ENCODE peak calls at places on chromosome 19, in six cellular contexts. B, F, H, W, D and P are unnamed samples.

GRCh38 chr19:51824603-51825002 is 29.6 kb downstream of the FPR3 start:
- DNase-seq in B (no peak), H (no peak), W (no peak), F (no peak), D (no peak), P (no peak)

GRCh38 chr19:33514885-33515485 is 6.6 kb downstream of the PEPD start:
- DNase-seq in H (no peak), W (no peak), D (no peak), B (no peak), F (no peak), P (no peak)

GRCh38 chr19:14248578-14249011 is 42.6 kb upstream of the ADGRL1 start:
- DNase-seq in W (no peak), F (no peak), B (no peak), D (no peak), H (no peak), P (no peak)

GRCh38 chr19:17762505-17763229 is 11.4 kb downstream of the FCHO1 start:
- DNase-seq in H (peak; percentile 92), B (no peak), W (peak; percentile 83), D (peak; percentile 59), F (no peak), P (no peak)

GRCh38 chr19:23527797-23528196 is 132.5 kb upstream of the ZNF91 start:
- DNase-seq in H (no peak), B (peak; percentile 5), W (no peak), D (no peak), F (peak; percentile 27), P (no peak)

GRCh38 chr19:48873476-48874308 is 1.5 kb downstream of the PPP1R15A start:
- DNase-seq in B (no peak), F (no peak), H (no peak), W (peak; percentile 98), D (no peak), P (no peak)

GRCh38 chr19:33675501-33676124 is 53.9 kb downstream of the CHST8 start:
- DNase-seq in H (no peak), B (no peak), F (no peak), W (no peak), D (no peak), P (no peak)

GRCh38 chr19:42577016-42577415 is 17.7 kb downstream of the CEACAM8 start:
- DNase-seq in W (no peak), B (no peak), F (no peak), D (no peak), H (no peak), P (no peak)

GRCh38 chr19:33050110-33050509 is 14.6 kb downstream of the RHPN2 start:
- DNase-seq in B (no peak), H (no peak), F (no peak), W (no peak), D (no peak), P (no peak)

GRCh38 chr19:30631035-30631375 is 258.8 kb downstream of the ZNF536 start:
- DNase-seq in D (no peak), W (no peak), F (no peak), H (no peak), B (no peak), P (no peak)

GRCh38 chr19:31350033-31350692 is 927 bp upstream of the TSHZ3 start:
- DNase-seq in H (peak; percentile 73), B (no peak), W (no peak), F (no peak), D (no peak), P (no peak)

GRCh38 chr19:35641515-35642151 is at the start of gene ETV2:
- DNase-seq in F (no peak), D (no peak), B (no peak), W (peak; percentile 84), H (peak; percentile 80), P (no peak)

GRCh38 chr19:41988947-41989346 is 5.1 kb downstream of the ATP1A3 start:
- DNase-seq in H (no peak), W (no peak), F (no peak), B (no peak), D (no peak), P (no peak)

GRCh38 chr19:35249146-35249847 is 495 bp downstream of the LSR start:
- DNase-seq in D (no peak), F (no peak), H (no peak), B (no peak), W (peak; percentile 50), P (no peak)

GRCh38 chr19:51480590-51480989 is 2.3 kb downstream of the CEACAM18 start:
- DNase-seq in F (no peak), B (no peak), D (peak; percentile 20), H (no peak), W (peak; percentile 80), P (no peak)

GRCh38 chr19:38842439-38843174 is 7.2 kb downstream of the HNRNPL start:
- DNase-seq in B (no peak), H (no peak), F (no peak), W (no peak), D (no peak), P (no peak)
- TF ChIP-seq POLR2AphosphoS5 in B (no peak), H (no peak), F (peak; percentile 52), W (peak; percentile 33), D (no peak), P (no peak)

GRCh38 chr19:3722443-3723109 is 14.4 kb downstream of the TJP3 start:
- DNase-seq in W (no peak), B (no peak), D (no peak), F (no peak), H (peak; percentile 83), P (no peak)

GRCh38 chr19:3725121-3725520 is 16.9 kb downstream of the TJP3 start:
- DNase-seq in B (no peak), H (no peak), F (no peak), W (no peak), D (no peak), P (no peak)

GRCh38 chr19:3723883-3724282 is 15.7 kb downstream of the TJP3 start:
- DNase-seq in F (no peak), W (no peak), H (no peak), D (no peak), B (no peak), P (no peak)

GRCh38 chr19:3723110-3723488 is 14.9 kb downstream of the TJP3 start:
- DNase-seq in F (no peak), D (no peak), H (no peak), W (no peak), B (no peak), P (no peak)

DNA sequence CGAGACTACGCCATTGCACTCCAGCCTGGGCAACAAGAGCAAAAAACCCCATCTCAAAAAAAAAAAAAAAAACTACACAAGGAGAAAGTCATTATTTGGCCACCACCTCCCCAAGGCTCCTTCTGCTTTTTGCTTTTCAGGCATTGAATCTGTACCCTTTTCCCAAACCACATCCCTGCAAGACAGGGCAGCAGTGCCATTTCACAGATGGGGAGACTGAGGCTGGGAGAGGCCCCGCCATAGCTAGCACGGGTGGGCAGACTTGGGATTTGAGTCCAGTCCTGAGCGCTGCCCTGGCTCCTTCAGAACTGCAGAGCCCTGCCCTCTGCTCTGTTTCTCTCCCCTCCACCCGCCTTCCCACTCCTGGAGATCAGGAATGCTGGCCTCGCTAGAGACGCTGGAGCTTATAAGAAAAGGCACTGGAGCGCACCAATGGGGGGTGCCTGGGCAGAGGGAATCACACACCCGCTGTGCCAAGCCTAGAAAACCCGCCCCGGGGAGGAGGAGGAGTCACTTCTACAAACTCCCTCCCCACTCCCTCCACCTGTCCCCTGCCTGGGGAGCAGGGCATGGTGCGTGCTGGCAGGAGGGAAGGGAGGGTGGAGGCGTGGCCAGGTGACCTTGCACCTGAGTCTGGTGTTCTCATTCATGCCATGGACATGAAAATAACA is 17.6 kb downstream of the TJP3 start:
- DNase-seq in D (no peak), F (no peak), W (no peak), B (no peak), H (peak; percentile 77), P (no peak)
- TF ChIP-seq POLR2A in D (no peak), F (no peak), W (no peak), B (no peak), H (no peak), P (no peak)

DNA sequence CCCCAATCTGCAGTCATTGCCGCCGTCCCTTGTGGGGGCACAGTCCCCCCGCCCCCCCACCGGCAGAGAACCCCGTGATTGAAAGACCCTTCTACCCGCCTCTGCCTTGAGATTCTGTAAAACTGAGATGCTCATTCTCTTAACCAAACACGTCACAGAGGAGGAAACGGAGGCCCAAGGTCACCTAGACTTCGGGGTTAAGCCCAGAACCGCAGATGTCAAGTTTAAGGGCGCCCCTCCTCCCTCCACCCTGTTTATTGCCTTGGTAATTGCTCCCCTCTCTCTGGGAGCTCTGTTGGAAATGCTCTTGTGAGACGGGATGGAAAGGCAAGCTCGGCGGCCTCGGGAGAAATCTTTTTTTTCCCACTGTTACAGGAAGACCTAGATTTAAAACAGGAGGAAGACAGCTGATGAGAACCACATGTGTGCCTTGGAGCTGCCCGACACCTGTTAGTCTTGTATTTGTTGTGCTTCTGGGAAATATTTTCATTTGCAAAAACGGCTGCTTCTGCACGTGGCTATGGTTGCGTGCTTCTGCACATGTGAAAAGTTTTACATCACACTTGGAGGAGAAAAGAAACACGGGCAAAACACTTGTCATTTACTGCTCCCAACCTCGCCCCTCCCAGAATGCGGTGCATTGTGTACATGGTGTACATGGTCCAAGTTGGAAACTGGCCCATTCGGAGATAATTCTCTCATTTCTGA is 1.1 kb upstream of the MED26 start:
- DNase-seq in B (no peak), F (peak; percentile 33), W (peak; percentile 58), H (no peak), D (no peak), P (no peak)
- TF ChIP-seq TAF1 in B (no peak), F (no peak), W (no peak), H (no peak), D (no peak), P (no peak)

DNA sequence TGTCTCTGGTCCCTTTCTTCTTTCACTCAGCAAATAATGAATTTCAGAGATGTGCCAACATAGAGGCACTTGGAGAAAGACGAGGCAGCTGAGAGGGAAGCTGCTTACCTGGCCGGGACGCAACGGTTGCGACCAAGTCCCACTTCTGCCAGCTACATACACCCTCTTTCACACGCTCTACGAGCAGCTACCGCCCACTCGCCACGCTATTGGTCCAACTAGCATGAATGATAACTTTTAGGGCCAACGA is 773 bp upstream of the CNOT3 start:
- DNase-seq in B (peak; percentile 94), F (no peak), W (no peak), D (no peak), H (no peak), P (no peak)
- TF ChIP-seq POLR2AphosphoS5 in B (peak; percentile 56), F (peak; percentile 80), W (no peak), D (peak; percentile 93), H (peak; percentile 90), P (peak; percentile 63)